ENCODE peak calls at places on chromosomes 4 and X, in nine cellular contexts. One of them, this sample, is unnamed.

GRCh38 chrX:150548684-150549083 is 19.7 kb upstream of the MTM1 start:
- DNase-seq in tibial artery: no peak
- DNase-seq in H7: no peak
- DNase-seq in bronchial epithelial cell: peak; percentile 60
- DNase-seq in HFF-Myc: no peak
- DNase-seq in adipocyte: peak; percentile 12
- DNase-seq in aorta: no peak
- DNase-seq in CD4-positive, alpha-beta memory T cell: no peak
- DNase-seq in AG09309: no peak
- DNase-seq in this sample: no peak

GRCh38 chrX:70168238-70169188 is 8.8 kb upstream of the DGAT2L6 start:
- DNase-seq in AG09309: peak; percentile 11
- DNase-seq in aorta: no peak
- DNase-seq in bronchial epithelial cell: peak; percentile 44
- DNase-seq in HFF-Myc: peak; percentile 14
- DNase-seq in tibial artery: no peak
- DNase-seq in CD4-positive, alpha-beta memory T cell: no peak
- DNase-seq in H7: peak; percentile 36
- DNase-seq in adipocyte: peak; percentile 55
- DNase-seq in this sample: no peak

GRCh38 chr4:190014771-190015537 is 12.1 kb downstream of the FRG2 start:
- DNase-seq in CD4-positive, alpha-beta memory T cell: no peak
- DNase-seq in adipocyte: no peak
- DNase-seq in HFF-Myc: no peak
- DNase-seq in aorta: no peak
- DNase-seq in H7: peak; percentile 82
- DNase-seq in bronchial epithelial cell: no peak
- DNase-seq in AG09309: no peak
- DNase-seq in tibial artery: no peak
- DNase-seq in this sample: no peak

GRCh38 chr4:127598656-127599055 is 34.1 kb upstream of the INTU start:
- DNase-seq in H7: no peak
- DNase-seq in adipocyte: no peak
- DNase-seq in tibial artery: no peak
- DNase-seq in bronchial epithelial cell: no peak
- DNase-seq in HFF-Myc: no peak
- DNase-seq in AG09309: no peak
- DNase-seq in aorta: no peak
- DNase-seq in CD4-positive, alpha-beta memory T cell: no peak
- DNase-seq in this sample: no peak

GRCh38 chrX:75746891-75747639 is 38.0 kb downstream of the MAGEE2 start:
- DNase-seq in tibial artery: no peak
- DNase-seq in bronchial epithelial cell: no peak
- DNase-seq in HFF-Myc: no peak
- DNase-seq in adipocyte: peak; percentile 61
- DNase-seq in CD4-positive, alpha-beta memory T cell: peak; percentile 41
- DNase-seq in H7: peak; percentile 58
- DNase-seq in aorta: peak; percentile 79
- DNase-seq in AG09309: no peak
- DNase-seq in this sample: peak; percentile 3

GRCh38 chr4:38424171-38424871 is 239.7 kb upstream of the KLF3 start:
- DNase-seq in aorta: no peak
- DNase-seq in AG09309: no peak
- DNase-seq in H7: peak; percentile 67
- DNase-seq in tibial artery: no peak
- DNase-seq in bronchial epithelial cell: no peak
- DNase-seq in CD4-positive, alpha-beta memory T cell: no peak
- DNase-seq in adipocyte: no peak
- DNase-seq in HFF-Myc: no peak
- DNase-seq in this sample: no peak

GRCh38 chrX:113906168-113906567 is 677.7 kb upstream of the HTR2C start:
- DNase-seq in adipocyte: peak; percentile 1
- DNase-seq in AG09309: no peak
- DNase-seq in CD4-positive, alpha-beta memory T cell: no peak
- DNase-seq in tibial artery: no peak
- DNase-seq in bronchial epithelial cell: no peak
- DNase-seq in HFF-Myc: no peak
- DNase-seq in H7: no peak
- DNase-seq in aorta: no peak
- DNase-seq in this sample: no peak

GRCh38 chr4:24897639-24898038 is 15.2 kb downstream of the CCDC149 start:
- DNase-seq in HFF-Myc: no peak
- DNase-seq in tibial artery: no peak
- DNase-seq in AG09309: no peak
- DNase-seq in CD4-positive, alpha-beta memory T cell: no peak
- DNase-seq in aorta: no peak
- DNase-seq in adipocyte: no peak
- DNase-seq in bronchial epithelial cell: no peak
- DNase-seq in H7: no peak
- DNase-seq in this sample: no peak

GRCh38 chr4:179867300-179867878 is 2375.8 kb upstream of the TENM3 start:
- DNase-seq in AG09309: no peak
- DNase-seq in aorta: no peak
- DNase-seq in bronchial epithelial cell: peak; percentile 24
- DNase-seq in CD4-positive, alpha-beta memory T cell: no peak
- DNase-seq in tibial artery: no peak
- DNase-seq in adipocyte: peak; percentile 64
- DNase-seq in HFF-Myc: no peak
- DNase-seq in H7: peak; percentile 62
- DNase-seq in this sample: no peak

GRCh38 chrX:14672611-14673172 is 143.4 kb downstream of the GLRA2 start:
- DNase-seq in CD4-positive, alpha-beta memory T cell: no peak
- DNase-seq in aorta: no peak
- DNase-seq in bronchial epithelial cell: no peak
- DNase-seq in AG09309: no peak
- DNase-seq in adipocyte: no peak
- DNase-seq in H7: no peak
- DNase-seq in tibial artery: no peak
- DNase-seq in HFF-Myc: no peak
- DNase-seq in this sample: no peak

GRCh38 chr4:167000141-167000852 is 234.0 kb downstream of the SPOCK3 start:
- DNase-seq in AG09309: no peak
- DNase-seq in bronchial epithelial cell: peak; percentile 92
- DNase-seq in H7: no peak
- DNase-seq in HFF-Myc: no peak
- DNase-seq in aorta: no peak
- DNase-seq in adipocyte: peak; percentile 47
- DNase-seq in tibial artery: no peak
- DNase-seq in CD4-positive, alpha-beta memory T cell: no peak
- DNase-seq in this sample: no peak

GRCh38 chr4:68447201-68447600 is at the start of gene TMPRSS11E:
- DNase-seq in CD4-positive, alpha-beta memory T cell: no peak
- DNase-seq in tibial artery: no peak
- DNase-seq in bronchial epithelial cell: peak; percentile 86
- DNase-seq in AG09309: no peak
- DNase-seq in HFF-Myc: no peak
- DNase-seq in H7: no peak
- DNase-seq in adipocyte: no peak
- DNase-seq in aorta: no peak
- DNase-seq in this sample: no peak

GRCh38 chr4:180190382-180190781 is 2052.8 kb upstream of the TENM3 start:
- DNase-seq in H7: no peak
- DNase-seq in HFF-Myc: no peak
- DNase-seq in tibial artery: no peak
- DNase-seq in adipocyte: peak; percentile 12
- DNase-seq in bronchial epithelial cell: no peak
- DNase-seq in CD4-positive, alpha-beta memory T cell: no peak
- DNase-seq in aorta: no peak
- DNase-seq in AG09309: no peak
- DNase-seq in this sample: no peak

GRCh38 chrX:74492720-74493201 is 71.5 kb downstream of the SLC16A2 start:
- DNase-seq in bronchial epithelial cell: no peak
- DNase-seq in H7: no peak
- DNase-seq in aorta: no peak
- DNase-seq in tibial artery: no peak
- DNase-seq in adipocyte: no peak
- DNase-seq in HFF-Myc: no peak
- DNase-seq in AG09309: no peak
- DNase-seq in CD4-positive, alpha-beta memory T cell: no peak
- DNase-seq in this sample: peak; percentile 2
- H3K4me3 ChIP-seq in bronchial epithelial cell: no peak overlapping the region
- H3K4me3 ChIP-seq in H7: no peak overlapping the region
- H3K4me3 ChIP-seq in aorta: no peak overlapping the region
- H3K4me3 ChIP-seq in tibial artery: no peak overlapping the region
- H3K4me3 ChIP-seq in adipocyte: no peak overlapping the region
- H3K4me3 ChIP-seq in HFF-Myc: no peak overlapping the region
- H3K4me3 ChIP-seq in AG09309: no peak overlapping the region
- H3K4me3 ChIP-seq in CD4-positive, alpha-beta memory T cell: no peak overlapping the region
- H3K4me3 ChIP-seq in this sample: no peak overlapping the region

GRCh38 chr4:101217353-101218031 is 129.8 kb downstream of the PPP3CA start:
- DNase-seq in H7: no peak
- DNase-seq in bronchial epithelial cell: no peak
- DNase-seq in HFF-Myc: no peak
- DNase-seq in tibial artery: no peak
- DNase-seq in adipocyte: no peak
- DNase-seq in aorta: no peak
- DNase-seq in CD4-positive, alpha-beta memory T cell: no peak
- DNase-seq in AG09309: no peak
- DNase-seq in this sample: no peak
- H3K4me3 ChIP-seq in H7: no peak overlapping the region
- H3K4me3 ChIP-seq in bronchial epithelial cell: no peak overlapping the region
- H3K4me3 ChIP-seq in HFF-Myc: no peak overlapping the region
- H3K4me3 ChIP-seq in tibial artery: no peak overlapping the region
- H3K4me3 ChIP-seq in adipocyte: no peak overlapping the region
- H3K4me3 ChIP-seq in aorta: no peak overlapping the region
- H3K4me3 ChIP-seq in CD4-positive, alpha-beta memory T cell: no peak overlapping the region
- H3K4me3 ChIP-seq in AG09309: no peak overlapping the region
- H3K4me3 ChIP-seq in this sample: no peak overlapping the region

DNA sequence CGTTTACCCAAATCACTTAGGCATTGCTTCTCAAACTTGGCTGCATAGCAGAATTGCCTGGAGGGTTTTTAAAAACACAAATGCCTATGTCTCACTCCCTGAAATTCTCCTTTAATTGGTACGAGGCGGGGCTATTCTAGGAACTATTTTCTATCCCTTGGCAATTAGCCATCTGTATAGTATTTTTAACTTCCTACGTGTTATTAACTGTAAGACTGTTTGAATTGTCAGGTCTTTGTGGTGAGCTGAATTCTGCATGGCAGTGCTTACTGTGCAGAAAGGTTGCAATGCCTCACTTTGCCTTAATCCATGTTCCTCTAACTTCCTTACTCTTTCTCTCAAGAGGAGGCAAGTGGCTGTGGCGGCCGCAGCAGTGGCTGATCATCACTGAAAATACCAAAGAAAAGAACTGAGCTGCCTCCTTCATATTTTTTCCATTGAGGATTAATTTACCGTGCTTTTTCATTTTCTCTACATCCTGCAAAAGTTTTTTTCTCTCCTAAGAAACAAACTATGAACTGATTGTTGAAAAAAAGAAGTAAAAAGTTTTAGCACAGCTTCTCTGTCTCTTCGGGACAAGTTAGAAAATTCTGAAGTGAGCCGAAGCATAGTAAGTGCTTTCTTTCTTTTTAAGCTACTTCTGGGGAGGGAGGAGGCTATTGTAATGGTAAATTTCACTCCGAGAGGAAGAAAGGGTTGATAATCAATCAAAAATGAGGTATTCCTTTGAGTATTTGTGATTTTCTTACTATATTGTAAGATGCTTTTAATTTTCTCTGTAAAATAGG is at the start of gene SHROOM3:
- DNase-seq in aorta: no peak
- DNase-seq in CD4-positive, alpha-beta memory T cell: no peak
- DNase-seq in bronchial epithelial cell: peak; percentile 52
- DNase-seq in adipocyte: peak; percentile 45
- DNase-seq in H7: no peak
- DNase-seq in AG09309: no peak
- DNase-seq in HFF-Myc: no peak
- DNase-seq in tibial artery: no peak
- DNase-seq in this sample: no peak
- H3K4me3 ChIP-seq in aorta: peak within 1 kb of the TSS; percentile 62
- H3K4me3 ChIP-seq in CD4-positive, alpha-beta memory T cell: no peak within 1 kb of the TSS
- H3K4me3 ChIP-seq in bronchial epithelial cell: no peak within 1 kb of the TSS
- H3K4me3 ChIP-seq in adipocyte: peak within 1 kb of the TSS; percentile 71
- H3K4me3 ChIP-seq in H7: peak within 1 kb of the TSS; percentile 18
- H3K4me3 ChIP-seq in AG09309: peak within 1 kb of the TSS; percentile 9
- H3K4me3 ChIP-seq in HFF-Myc: no peak within 1 kb of the TSS
- H3K4me3 ChIP-seq in tibial artery: peak within 1 kb of the TSS; percentile 43
- H3K4me3 ChIP-seq in this sample: no peak within 1 kb of the TSS

GRCh38 chrX:153827903-153828302 is 2.4 kb downstream of the PDZD4 start:
- DNase-seq in HFF-Myc: no peak
- DNase-seq in adipocyte: no peak
- DNase-seq in H7: peak; percentile 46
- DNase-seq in tibial artery: no peak
- DNase-seq in aorta: no peak
- DNase-seq in AG09309: no peak
- DNase-seq in bronchial epithelial cell: no peak
- DNase-seq in CD4-positive, alpha-beta memory T cell: no peak
- DNase-seq in this sample: no peak
- H3K4me3 ChIP-seq in HFF-Myc: no peak overlapping the region
- H3K4me3 ChIP-seq in adipocyte: no peak overlapping the region
- H3K4me3 ChIP-seq in H7: peak overlapping the region; percentile 72
- H3K4me3 ChIP-seq in tibial artery: peak overlapping the region; percentile 55
- H3K4me3 ChIP-seq in aorta: no peak overlapping the region
- H3K4me3 ChIP-seq in AG09309: no peak overlapping the region
- H3K4me3 ChIP-seq in bronchial epithelial cell: no peak overlapping the region
- H3K4me3 ChIP-seq in CD4-positive, alpha-beta memory T cell: no peak overlapping the region
- H3K4me3 ChIP-seq in this sample: no peak overlapping the region

DNA sequence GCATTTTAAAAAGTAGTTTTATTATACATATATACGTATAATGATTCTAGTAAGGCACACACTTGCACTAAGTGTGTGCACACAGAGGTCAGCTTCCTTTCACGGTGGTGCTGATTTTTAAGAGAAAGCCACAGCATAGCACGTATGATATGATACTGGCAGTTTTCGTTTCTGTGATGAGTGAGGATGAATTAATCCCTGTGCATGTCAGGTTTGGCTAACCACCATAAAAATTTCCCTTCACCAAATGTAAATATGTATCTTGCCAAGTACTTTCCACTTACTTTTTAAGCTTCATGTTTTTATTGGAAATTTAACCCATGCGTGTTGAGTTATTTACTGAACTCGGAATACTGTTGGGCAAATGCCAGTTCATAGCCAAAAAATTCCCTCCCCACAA is 84.6 kb downstream of the SYNPO2 start:
- DNase-seq in CD4-positive, alpha-beta memory T cell: no peak
- DNase-seq in H7: no peak
- DNase-seq in aorta: no peak
- DNase-seq in AG09309: no peak
- DNase-seq in HFF-Myc: no peak
- DNase-seq in adipocyte: no peak
- DNase-seq in bronchial epithelial cell: no peak
- DNase-seq in tibial artery: no peak
- DNase-seq in this sample: no peak
- H3K4me3 ChIP-seq in CD4-positive, alpha-beta memory T cell: no peak overlapping the region
- H3K4me3 ChIP-seq in H7: no peak overlapping the region
- H3K4me3 ChIP-seq in aorta: no peak overlapping the region
- H3K4me3 ChIP-seq in AG09309: no peak overlapping the region
- H3K4me3 ChIP-seq in HFF-Myc: no peak overlapping the region
- H3K4me3 ChIP-seq in adipocyte: no peak overlapping the region
- H3K4me3 ChIP-seq in bronchial epithelial cell: no peak overlapping the region
- H3K4me3 ChIP-seq in tibial artery: no peak overlapping the region
- H3K4me3 ChIP-seq in this sample: no peak overlapping the region

GRCh38 chrX:19555236-19555635 is 39.9 kb upstream of the MAP3K15 start:
- DNase-seq in tibial artery: no peak
- DNase-seq in adipocyte: no peak
- DNase-seq in aorta: no peak
- DNase-seq in CD4-positive, alpha-beta memory T cell: no peak
- DNase-seq in H7: no peak
- DNase-seq in bronchial epithelial cell: no peak
- DNase-seq in AG09309: no peak
- DNase-seq in HFF-Myc: no peak
- DNase-seq in this sample: no peak
- H3K4me3 ChIP-seq in tibial artery: no peak overlapping the region
- H3K4me3 ChIP-seq in adipocyte: no peak overlapping the region
- H3K4me3 ChIP-seq in aorta: no peak overlapping the region
- H3K4me3 ChIP-seq in CD4-positive, alpha-beta memory T cell: no peak overlapping the region
- H3K4me3 ChIP-seq in H7: no peak overlapping the region
- H3K4me3 ChIP-seq in bronchial epithelial cell: no peak overlapping the region
- H3K4me3 ChIP-seq in AG09309: no peak overlapping the region
- H3K4me3 ChIP-seq in HFF-Myc: no peak overlapping the region
- H3K4me3 ChIP-seq in this sample: no peak overlapping the region